ENCODE peak calls at places on chromosomes 11 and 22, in eight cellular contexts. T, O, G, S, X, J, W and Z are unnamed samples.

GRCh38 chr22:38758276-38758945 is 2.6 kb upstream of the SUN2 start:
- DNase-seq in T (no peak), O (peak), G (peak), S (no peak), X (peak), J (no peak), W (peak), Z (no peak)

GRCh38 chr11:112523477-112523876 is 262.8 kb upstream of the PLET1 start:
- DNase-seq in T (peak), O (no peak), G (no peak), S (peak), X (no peak), J (peak), W (no peak), Z (no peak)

GRCh38 chr11:86958259-86958658 is 3.1 kb upstream of the FZD4 start:
- DNase-seq in T (no peak), O (no peak), G (no peak), S (no peak), X (no peak), J (no peak), W (no peak), Z (no peak)

GRCh38 chr22:27461470-27461869 is 340.1 kb downstream of the MN1 start:
- DNase-seq in T (no peak), O (no peak), G (no peak), S (peak), X (no peak), J (no peak), W (no peak), Z (no peak)

GRCh38 chr11:76235233-76236091 is 29.2 kb upstream of the WNT11 start:
- DNase-seq in T (peak), O (peak), G (peak), S (peak), X (peak), J (peak), W (peak), Z (peak)

GRCh38 chr22:32020117-32020516 is 22.9 kb upstream of the SLC5A1 start:
- DNase-seq in T (no peak), O (no peak), G (no peak), S (no peak), X (no peak), J (no peak), W (no peak), Z (no peak)

GRCh38 chr11:64223001-64223651 is 2.9 kb downstream of the TRPT1 start:
- DNase-seq in T (no peak), O (no peak), G (peak), S (no peak), X (no peak), J (no peak), W (no peak), Z (no peak)

GRCh38 chr22:50674127-50674493 is 1.5 kb downstream of the SHANK3 start:
- DNase-seq in T (no peak), O (no peak), G (no peak), S (peak), X (peak), J (no peak), W (no peak), Z (no peak)

GRCh38 chr11:93196816-93197382 is 892 bp downstream of the SLC36A4 start:
- DNase-seq in T (no peak), O (no peak), G (no peak), S (peak), X (no peak), J (no peak), W (no peak), Z (no peak)

GRCh38 chr11:107858217-107859070 is at the start of gene SLC35F2:
- DNase-seq in T (peak), O (peak), G (peak), S (peak), X (peak), J (peak), W (peak), Z (peak)

GRCh38 chr11:95148938-95149337 is 59.3 kb downstream of the ENDOD1 start:
- DNase-seq in T (no peak), O (no peak), G (no peak), S (no peak), X (no peak), J (no peak), W (no peak), Z (no peak)

GRCh38 chr11:72091292-72091691 is 10.6 kb downstream of the LRRC51 start:
- DNase-seq in T (peak), O (peak), G (peak), S (peak), X (peak), J (peak), W (peak), Z (peak)

GRCh38 chr22:41699264-41700104 is at the start of gene MEI1:
- DNase-seq in T (peak), O (peak), G (peak), S (peak), X (peak), J (peak), W (peak), Z (peak)

GRCh38 chr11:90330632-90331031 is 107.8 kb upstream of the CHORDC1 start:
- DNase-seq in T (no peak), O (no peak), G (no peak), S (no peak), X (no peak), J (no peak), W (no peak), Z (no peak)

GRCh38 chr11:47270331-47271271 is 668 bp downstream of the MADD start:
- DNase-seq in T (peak), O (peak), G (peak), S (peak), X (peak), J (peak), W (no peak), Z (peak)

GRCh38 chr11:75585271-75585670 is 23.2 kb downstream of the SERPINH1 start:
- DNase-seq in T (no peak), O (no peak), G (no peak), S (no peak), X (no peak), J (no peak), W (no peak), Z (no peak)

GRCh38 chr11:96680515-96680914 is 290.7 kb downstream of the JRKL start:
- DNase-seq in T (no peak), O (no peak), G (no peak), S (no peak), X (no peak), J (no peak), W (no peak), Z (no peak)

GRCh38 chr22:29867260-29867659 is 15.7 kb upstream of the MTMR3 start:
- DNase-seq in T (no peak), O (no peak), G (no peak), S (no peak), X (no peak), J (no peak), W (no peak), Z (no peak)

GRCh38 chr11:75182652-75183051 is 31.7 kb downstream of the SLCO2B1 start:
- DNase-seq in T (no peak), O (no peak), G (no peak), S (no peak), X (no peak), J (no peak), W (no peak), Z (no peak)

GRCh38 chr11:96267490-96268010 is 75.4 kb downstream of the MAML2 start:
- DNase-seq in T (no peak), O (peak), G (peak), S (no peak), X (peak), J (no peak), W (no peak), Z (no peak)

GRCh38 chr11:59425131-59425530 is 1.1 kb downstream of the OR5A2 start:
- DNase-seq in T (no peak), O (no peak), G (no peak), S (no peak), X (no peak), J (no peak), W (no peak), Z (no peak)